ENCODE peak calls at places on chromosomes 16 and 17, in ten cellular contexts. One of them, this sample, is unnamed. For H3K4me1, the result is how much of the 10 kb centered on the place peaks cover.

GRCh38 chr16:64094992-64095579 is 1026.8 kb downstream of the CDH11 start:
- DNase-seq in CD8-positive, alpha-beta T cell: no peak
- DNase-seq in adrenal gland: no peak
- DNase-seq in heart left ventricle: no peak
- DNase-seq in HCT116: no peak
- DNase-seq in heart right ventricle: no peak
- DNase-seq in naive thymus-derived CD4-positive, alpha-beta T cell: no peak
- DNase-seq in CD4-positive, alpha-beta memory T cell: no peak
- DNase-seq in Peyer's patch: no peak
- DNase-seq in cardiac muscle cell: no peak
- DNase-seq in this sample: no peak

GRCh38 chr17:55708575-55708974 is 14.1 kb downstream of the TMEM100 start:
- DNase-seq in adrenal gland: no peak
- DNase-seq in CD8-positive, alpha-beta T cell: no peak
- DNase-seq in CD4-positive, alpha-beta memory T cell: no peak
- DNase-seq in heart left ventricle: no peak
- DNase-seq in heart right ventricle: no peak
- DNase-seq in Peyer's patch: no peak
- DNase-seq in HCT116: no peak
- DNase-seq in cardiac muscle cell: no peak
- DNase-seq in naive thymus-derived CD4-positive, alpha-beta T cell: no peak
- DNase-seq in this sample: no peak

GRCh38 chr17:18124346-18125126 is 16.0 kb downstream of the MYO15A start:
- DNase-seq in adrenal gland: no peak
- DNase-seq in CD8-positive, alpha-beta T cell: no peak
- DNase-seq in CD4-positive, alpha-beta memory T cell: no peak
- DNase-seq in cardiac muscle cell: no peak
- DNase-seq in heart left ventricle: no peak
- DNase-seq in naive thymus-derived CD4-positive, alpha-beta T cell: no peak
- DNase-seq in Peyer's patch: no peak
- DNase-seq in HCT116: no peak
- DNase-seq in heart right ventricle: no peak
- DNase-seq in this sample: no peak

GRCh38 chr16:1900452-1900774 is 17.8 kb downstream of the HS3ST6 start:
- DNase-seq in heart right ventricle: no peak
- DNase-seq in cardiac muscle cell: no peak
- DNase-seq in heart left ventricle: no peak
- DNase-seq in CD4-positive, alpha-beta memory T cell: no peak
- DNase-seq in HCT116: no peak
- DNase-seq in adrenal gland: no peak
- DNase-seq in Peyer's patch: no peak
- DNase-seq in naive thymus-derived CD4-positive, alpha-beta T cell: no peak
- DNase-seq in CD8-positive, alpha-beta T cell: no peak
- DNase-seq in this sample: peak

GRCh38 chr16:66008136-66008535 is 358.4 kb upstream of the CDH5 start:
- DNase-seq in naive thymus-derived CD4-positive, alpha-beta T cell: no peak
- DNase-seq in heart right ventricle: no peak
- DNase-seq in cardiac muscle cell: no peak
- DNase-seq in CD8-positive, alpha-beta T cell: no peak
- DNase-seq in adrenal gland: no peak
- DNase-seq in CD4-positive, alpha-beta memory T cell: no peak
- DNase-seq in Peyer's patch: no peak
- DNase-seq in heart left ventricle: no peak
- DNase-seq in HCT116: no peak
- DNase-seq in this sample: no peak

GRCh38 chr16:138049-138417 is 440 bp downstream of the NPRL3 start:
- DNase-seq in heart right ventricle: peak
- DNase-seq in cardiac muscle cell: peak
- DNase-seq in CD8-positive, alpha-beta T cell: peak
- DNase-seq in heart left ventricle: no peak
- DNase-seq in Peyer's patch: peak
- DNase-seq in CD4-positive, alpha-beta memory T cell: peak
- DNase-seq in HCT116: no peak
- DNase-seq in adrenal gland: peak
- DNase-seq in naive thymus-derived CD4-positive, alpha-beta T cell: peak
- DNase-seq in this sample: peak

GRCh38 chr16:73122604-73123386 is 74.9 kb upstream of the ZFHX3 start:
- DNase-seq in heart right ventricle: peak
- DNase-seq in Peyer's patch: no peak
- DNase-seq in naive thymus-derived CD4-positive, alpha-beta T cell: no peak
- DNase-seq in cardiac muscle cell: no peak
- DNase-seq in HCT116: no peak
- DNase-seq in CD4-positive, alpha-beta memory T cell: peak
- DNase-seq in CD8-positive, alpha-beta T cell: no peak
- DNase-seq in adrenal gland: peak
- DNase-seq in heart left ventricle: peak
- DNase-seq in this sample: no peak

GRCh38 chr17:81097134-81097942 is 62.4 kb downstream of the BAIAP2 start:
- DNase-seq in cardiac muscle cell: peak
- DNase-seq in heart right ventricle: peak
- DNase-seq in CD4-positive, alpha-beta memory T cell: no peak
- DNase-seq in HCT116: peak
- DNase-seq in Peyer's patch: peak
- DNase-seq in CD8-positive, alpha-beta T cell: peak
- DNase-seq in heart left ventricle: peak
- DNase-seq in naive thymus-derived CD4-positive, alpha-beta T cell: peak
- DNase-seq in adrenal gland: peak
- DNase-seq in this sample: no peak

GRCh38 chr17:55830699-55831098 is 79.8 kb downstream of the PCTP start:
- DNase-seq in Peyer's patch: no peak
- DNase-seq in adrenal gland: no peak
- DNase-seq in HCT116: no peak
- DNase-seq in heart left ventricle: no peak
- DNase-seq in heart right ventricle: no peak
- DNase-seq in naive thymus-derived CD4-positive, alpha-beta T cell: no peak
- DNase-seq in CD4-positive, alpha-beta memory T cell: no peak
- DNase-seq in CD8-positive, alpha-beta T cell: no peak
- DNase-seq in cardiac muscle cell: no peak
- DNase-seq in this sample: no peak

GRCh38 chr17:78349831-78350631 is 9.8 kb downstream of the SOCS3 start:
- DNase-seq in adrenal gland: no peak
- DNase-seq in naive thymus-derived CD4-positive, alpha-beta T cell: no peak
- DNase-seq in heart right ventricle: no peak
- DNase-seq in CD8-positive, alpha-beta T cell: no peak
- DNase-seq in heart left ventricle: no peak
- DNase-seq in cardiac muscle cell: no peak
- DNase-seq in HCT116: no peak
- DNase-seq in CD4-positive, alpha-beta memory T cell: no peak
- DNase-seq in Peyer's patch: no peak
- DNase-seq in this sample: no peak
- H3K4me1 ChIP-seq in adrenal gland: under half
- H3K4me1 ChIP-seq in naive thymus-derived CD4-positive, alpha-beta T cell: under half
- H3K4me1 ChIP-seq in heart right ventricle: half or more
- H3K4me1 ChIP-seq in CD8-positive, alpha-beta T cell: half or more
- H3K4me1 ChIP-seq in heart left ventricle: half or more
- H3K4me1 ChIP-seq in cardiac muscle cell: under half
- H3K4me1 ChIP-seq in HCT116: half or more
- H3K4me1 ChIP-seq in CD4-positive, alpha-beta memory T cell: half or more
- H3K4me1 ChIP-seq in Peyer's patch: under half
- H3K4me1 ChIP-seq in this sample: half or more

GRCh38 chr16:88855736-88856121 is 1.0 kb downstream of the GALNS start:
- DNase-seq in Peyer's patch: no peak
- DNase-seq in CD4-positive, alpha-beta memory T cell: no peak
- DNase-seq in naive thymus-derived CD4-positive, alpha-beta T cell: no peak
- DNase-seq in CD8-positive, alpha-beta T cell: no peak
- DNase-seq in heart left ventricle: no peak
- DNase-seq in heart right ventricle: no peak
- DNase-seq in HCT116: no peak
- DNase-seq in cardiac muscle cell: no peak
- DNase-seq in adrenal gland: no peak
- DNase-seq in this sample: no peak
- H3K4me3 ChIP-seq in Peyer's patch: peak
- H3K4me3 ChIP-seq in CD4-positive, alpha-beta memory T cell: no peak
- H3K4me3 ChIP-seq in naive thymus-derived CD4-positive, alpha-beta T cell: no peak
- H3K4me3 ChIP-seq in CD8-positive, alpha-beta T cell: peak
- H3K4me3 ChIP-seq in heart left ventricle: peak
- H3K4me3 ChIP-seq in heart right ventricle: peak
- H3K4me3 ChIP-seq in HCT116: peak
- H3K4me3 ChIP-seq in cardiac muscle cell: peak
- H3K4me3 ChIP-seq in adrenal gland: peak
- H3K4me3 ChIP-seq in this sample: no peak

GRCh38 chr17:82248815-82249638 is 20.2 kb downstream of the SLC16A3 start:
- DNase-seq in CD8-positive, alpha-beta T cell: no peak
- DNase-seq in HCT116: no peak
- DNase-seq in Peyer's patch: no peak
- DNase-seq in naive thymus-derived CD4-positive, alpha-beta T cell: no peak
- DNase-seq in heart right ventricle: no peak
- DNase-seq in adrenal gland: no peak
- DNase-seq in heart left ventricle: no peak
- DNase-seq in CD4-positive, alpha-beta memory T cell: no peak
- DNase-seq in cardiac muscle cell: no peak
- DNase-seq in this sample: peak

GRCh38 chr17:82247856-82248671 is 19.2 kb downstream of the SLC16A3 start:
- DNase-seq in heart left ventricle: no peak
- DNase-seq in CD8-positive, alpha-beta T cell: no peak
- DNase-seq in naive thymus-derived CD4-positive, alpha-beta T cell: no peak
- DNase-seq in CD4-positive, alpha-beta memory T cell: no peak
- DNase-seq in adrenal gland: no peak
- DNase-seq in HCT116: no peak
- DNase-seq in cardiac muscle cell: no peak
- DNase-seq in heart right ventricle: no peak
- DNase-seq in Peyer's patch: no peak
- DNase-seq in this sample: peak

GRCh38 chr17:82246365-82247174 is 17.7 kb downstream of the SLC16A3 start:
- DNase-seq in naive thymus-derived CD4-positive, alpha-beta T cell: no peak
- DNase-seq in adrenal gland: peak
- DNase-seq in Peyer's patch: no peak
- DNase-seq in CD8-positive, alpha-beta T cell: no peak
- DNase-seq in cardiac muscle cell: no peak
- DNase-seq in heart left ventricle: no peak
- DNase-seq in HCT116: no peak
- DNase-seq in CD4-positive, alpha-beta memory T cell: no peak
- DNase-seq in heart right ventricle: no peak
- DNase-seq in this sample: peak

GRCh38 chr17:82246040-82246364 is 17.2 kb downstream of the SLC16A3 start:
- DNase-seq in cardiac muscle cell: no peak
- DNase-seq in CD8-positive, alpha-beta T cell: no peak
- DNase-seq in adrenal gland: peak
- DNase-seq in HCT116: no peak
- DNase-seq in Peyer's patch: no peak
- DNase-seq in heart left ventricle: no peak
- DNase-seq in heart right ventricle: no peak
- DNase-seq in CD4-positive, alpha-beta memory T cell: no peak
- DNase-seq in naive thymus-derived CD4-positive, alpha-beta T cell: no peak
- DNase-seq in this sample: no peak

GRCh38 chr17:82247175-82247823 is 18.5 kb downstream of the SLC16A3 start:
- DNase-seq in CD8-positive, alpha-beta T cell: no peak
- DNase-seq in heart left ventricle: no peak
- DNase-seq in adrenal gland: peak
- DNase-seq in CD4-positive, alpha-beta memory T cell: no peak
- DNase-seq in heart right ventricle: no peak
- DNase-seq in Peyer's patch: no peak
- DNase-seq in HCT116: no peak
- DNase-seq in naive thymus-derived CD4-positive, alpha-beta T cell: no peak
- DNase-seq in cardiac muscle cell: no peak
- DNase-seq in this sample: no peak
- H3K4me1 ChIP-seq in CD8-positive, alpha-beta T cell: under half
- H3K4me1 ChIP-seq in heart left ventricle: under half
- H3K4me1 ChIP-seq in adrenal gland: under half
- H3K4me1 ChIP-seq in CD4-positive, alpha-beta memory T cell: under half
- H3K4me1 ChIP-seq in heart right ventricle: half or more
- H3K4me1 ChIP-seq in Peyer's patch: under half
- H3K4me1 ChIP-seq in HCT116: under half
- H3K4me1 ChIP-seq in naive thymus-derived CD4-positive, alpha-beta T cell: under half
- H3K4me1 ChIP-seq in cardiac muscle cell: under half
- H3K4me1 ChIP-seq in this sample: under half

GRCh38 chr17:21375757-21376584 is at the start of gene KCNJ12:
- DNase-seq in naive thymus-derived CD4-positive, alpha-beta T cell: no peak
- DNase-seq in heart left ventricle: no peak
- DNase-seq in Peyer's patch: no peak
- DNase-seq in adrenal gland: no peak
- DNase-seq in HCT116: no peak
- DNase-seq in cardiac muscle cell: peak
- DNase-seq in heart right ventricle: peak
- DNase-seq in CD8-positive, alpha-beta T cell: no peak
- DNase-seq in CD4-positive, alpha-beta memory T cell: no peak
- DNase-seq in this sample: no peak

GRCh38 chr17:21378553-21378952 is 2.4 kb downstream of the KCNJ12 start:
- DNase-seq in Peyer's patch: no peak
- DNase-seq in cardiac muscle cell: no peak
- DNase-seq in CD4-positive, alpha-beta memory T cell: no peak
- DNase-seq in CD8-positive, alpha-beta T cell: no peak
- DNase-seq in adrenal gland: no peak
- DNase-seq in naive thymus-derived CD4-positive, alpha-beta T cell: no peak
- DNase-seq in HCT116: no peak
- DNase-seq in heart right ventricle: no peak
- DNase-seq in heart left ventricle: no peak
- DNase-seq in this sample: no peak

GRCh38 chr17:21377821-21378396 is 1.8 kb downstream of the KCNJ12 start:
- DNase-seq in heart right ventricle: no peak
- DNase-seq in naive thymus-derived CD4-positive, alpha-beta T cell: no peak
- DNase-seq in cardiac muscle cell: peak
- DNase-seq in heart left ventricle: no peak
- DNase-seq in CD4-positive, alpha-beta memory T cell: no peak
- DNase-seq in Peyer's patch: no peak
- DNase-seq in adrenal gland: no peak
- DNase-seq in HCT116: no peak
- DNase-seq in CD8-positive, alpha-beta T cell: no peak
- DNase-seq in this sample: no peak

GRCh38 chr17:21376585-21376834 is 353 bp downstream of the KCNJ12 start:
- DNase-seq in CD4-positive, alpha-beta memory T cell: no peak
- DNase-seq in naive thymus-derived CD4-positive, alpha-beta T cell: no peak
- DNase-seq in heart left ventricle: no peak
- DNase-seq in HCT116: no peak
- DNase-seq in CD8-positive, alpha-beta T cell: no peak
- DNase-seq in heart right ventricle: peak
- DNase-seq in cardiac muscle cell: no peak
- DNase-seq in Peyer's patch: no peak
- DNase-seq in adrenal gland: no peak
- DNase-seq in this sample: no peak

DNA sequence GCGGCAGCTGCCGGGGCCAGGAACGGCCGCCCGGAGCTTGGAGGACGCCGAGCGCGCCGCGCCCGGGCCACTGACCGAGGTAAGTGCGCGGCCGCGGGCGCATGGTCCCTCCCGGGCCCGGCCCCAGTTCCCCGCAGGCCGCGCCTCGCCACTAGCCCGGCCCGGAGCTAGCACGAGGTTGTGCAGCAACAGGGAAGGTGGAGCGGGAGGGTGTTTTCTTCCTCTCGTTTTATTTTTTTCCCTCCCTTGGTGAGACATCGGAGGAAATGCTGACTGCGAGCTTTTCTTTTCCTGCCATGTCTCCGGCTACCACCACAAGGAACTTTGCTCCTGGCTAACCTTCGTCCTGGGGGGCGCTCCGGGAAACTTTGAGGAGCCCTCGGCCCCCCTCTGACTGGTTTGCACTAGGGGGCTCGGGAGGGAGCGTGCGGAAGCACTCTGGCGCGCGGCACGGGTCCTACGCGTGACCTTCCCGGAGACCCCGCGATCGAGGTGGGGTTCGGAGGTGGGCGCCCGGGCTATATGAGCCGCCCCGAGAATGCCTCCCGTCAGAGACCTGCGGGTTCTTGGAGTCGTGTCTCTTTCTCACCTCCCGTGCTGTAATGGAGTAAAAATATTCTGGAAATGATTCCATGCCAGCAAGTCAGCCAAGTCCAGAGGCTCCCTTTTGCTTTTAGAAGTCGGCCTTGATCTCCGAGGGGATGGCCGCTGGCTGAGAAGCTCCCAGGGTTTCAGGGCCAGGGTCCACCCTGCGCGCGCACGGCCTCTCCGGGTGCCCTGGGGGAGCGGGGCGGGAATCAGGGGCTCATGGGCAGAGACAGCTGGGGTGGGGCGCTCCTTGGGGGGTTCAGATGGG is 906 bp downstream of the KCNJ12 start:
- DNase-seq in CD4-positive, alpha-beta memory T cell: no peak
- DNase-seq in naive thymus-derived CD4-positive, alpha-beta T cell: no peak
- DNase-seq in adrenal gland: no peak
- DNase-seq in Peyer's patch: no peak
- DNase-seq in cardiac muscle cell: peak
- DNase-seq in heart left ventricle: no peak
- DNase-seq in HCT116: no peak
- DNase-seq in CD8-positive, alpha-beta T cell: no peak
- DNase-seq in heart right ventricle: peak
- DNase-seq in this sample: no peak
- H3K4me3 ChIP-seq in CD4-positive, alpha-beta memory T cell: no peak
- H3K4me3 ChIP-seq in naive thymus-derived CD4-positive, alpha-beta T cell: no peak
- H3K4me3 ChIP-seq in adrenal gland: peak
- H3K4me3 ChIP-seq in Peyer's patch: peak
- H3K4me3 ChIP-seq in cardiac muscle cell: peak
- H3K4me3 ChIP-seq in heart left ventricle: peak
- H3K4me3 ChIP-seq in HCT116: peak
- H3K4me3 ChIP-seq in CD8-positive, alpha-beta T cell: peak
- H3K4me3 ChIP-seq in heart right ventricle: peak
- H3K4me3 ChIP-seq in this sample: no peak